ENCODE peak calls at places on chromosomes 2 and 18, in nine cellular contexts. G, U, X, Z, F, H, K, M and R are unnamed samples.

GRCh38 chr18:56532176-56532840 is 106.1 kb downstream of the TXNL1 start:
- DNase-seq in G (no peak), U (no peak), X (peak; percentile 86), Z (no peak), F (no peak), H (no peak), K (peak; percentile 4), M (peak; percentile 5), R (no peak)

GRCh38 chr2:63840785-63841253 is 877 bp upstream of the UGP2 start:
- DNase-seq in G (peak; percentile 99), U (peak; percentile 100), X (peak; percentile 98), Z (peak; percentile 99), F (peak; percentile 98), H (peak; percentile 99), K (peak; percentile 93), M (peak; percentile 82), R (peak; percentile 98)

GRCh38 chr2:62672601-62673000 is 32.9 kb upstream of the EHBP1 start:
- DNase-seq in G (no peak), U (peak; percentile 56), X (peak; percentile 93), Z (peak; percentile 2), F (no peak), H (no peak), K (peak; percentile 81), M (peak; percentile 73), R (no peak)

GRCh38 chr2:85133751-85134254 is 611 bp downstream of the TCF7L1 start:
- DNase-seq in G (no peak), U (peak; percentile 57), X (peak; percentile 42), Z (peak; percentile 53), F (no peak), H (peak; percentile 27), K (no peak), M (no peak), R (peak; percentile 49)

GRCh38 chr18:62069556-62069955 is 117.3 kb downstream of the PIGN start:
- DNase-seq in G (no peak), U (no peak), X (no peak), Z (no peak), F (no peak), H (no peak), K (no peak), M (no peak), R (no peak)

GRCh38 chr18:79940126-79940813 is 11.2 kb downstream of the SLC66A2 start:
- DNase-seq in G (no peak), U (no peak), X (no peak), Z (no peak), F (no peak), H (no peak), K (no peak), M (no peak), R (no peak)

GRCh38 chr2:234979204-234980167 is 27.7 kb downstream of the SH3BP4 start:
- DNase-seq in G (no peak), U (no peak), X (no peak), Z (peak; percentile 92), F (no peak), H (no peak), K (no peak), M (no peak), R (no peak)

GRCh38 chr2:171210864-171211431 is 50.3 kb upstream of the TLK1 start:
- DNase-seq in G (no peak), U (no peak), X (peak; percentile 6), Z (no peak), F (peak; percentile 69), H (no peak), K (no peak), M (no peak), R (peak; percentile 80)

GRCh38 chr2:20282916-20283592 is 58.1 kb upstream of the SDC1 start:
- DNase-seq in G (peak; percentile 81), U (peak; percentile 18), X (peak; percentile 56), Z (peak; percentile 10), F (no peak), H (no peak), K (no peak), M (no peak), R (no peak)